ENCODE peak calls at places on chromosomes 13 and 19, in five cellular contexts. N, S, K, Q and F are unnamed samples.

GRCh38 chr13:96036515-96036914 is 16.7 kb downstream of the UGGT2 start:
- DNase-seq in S (no peak), Q (no peak), N (no peak), K (no peak), F (no peak)

GRCh38 chr19:32691291-32691951 is at the start of gene NUDT19:
- DNase-seq in K (peak), N (peak), Q (peak), S (peak), F (peak)

GRCh38 chr19:29269641-29270040 is 56.7 kb upstream of the UQCRFS1 start:
- DNase-seq in S (no peak), N (no peak), Q (no peak), K (no peak), F (no peak)

GRCh38 chr13:111302045-111302722 is 18.3 kb upstream of the TEX29 start:
- DNase-seq in K (no peak), Q (no peak), N (no peak), S (no peak), F (no peak)

GRCh38 chr19:43464089-43464775 is 1.2 kb downstream of the LYPD3 start:
- DNase-seq in S (peak), Q (no peak), K (no peak), N (no peak), F (peak)

GRCh38 chr13:63370101-63370500 is 1954.5 kb upstream of the PCDH20 start:
- DNase-seq in N (no peak), S (no peak), K (no peak), Q (no peak), F (no peak)

GRCh38 chr13:78660130-78660857 is 1.3 kb upstream of the OBI1 start:
- DNase-seq in K (no peak), Q (peak), S (no peak), N (no peak), F (peak)

GRCh38 chr13:74104661-74105275 is 29.4 kb downstream of the KLF12 start:
- DNase-seq in Q (no peak), N (no peak), K (no peak), S (no peak), F (no peak)

GRCh38 chr13:72023895-72024294 is 156.9 kb upstream of the DACH1 start:
- DNase-seq in N (no peak), S (no peak), Q (no peak), K (no peak), F (no peak)

GRCh38 chr13:96984061-96984508 is 10.2 kb downstream of the OXGR1 start:
- DNase-seq in S (peak), K (no peak), N (no peak), Q (peak), F (no peak)

GRCh38 chr19:35015576-35016351 is 14.5 kb upstream of the SCN1B start:
- DNase-seq in K (no peak), S (no peak), Q (peak), N (peak), F (no peak)

GRCh38 chr13:98004107-98004506 is 50.6 kb downstream of the IPO5 start:
- DNase-seq in S (no peak), Q (peak), N (peak), K (no peak), F (no peak)

GRCh38 chr19:1650627-1651009 is 1.8 kb downstream of the TCF3 start:
- DNase-seq in Q (no peak), N (peak), S (no peak), K (peak), F (no peak)

GRCh38 chr19:873084-874019 is 13.9 kb downstream of the CFD start:
- DNase-seq in Q (peak), K (peak), S (no peak), N (peak), F (no peak)

GRCh38 chr13:40230833-40231266 is 435.6 kb downstream of the FOXO1 start:
- DNase-seq in Q (peak), K (peak), S (no peak), N (no peak), F (no peak)

GRCh38 chr13:76939215-76939614 is 9.1 kb upstream of the ACOD1 start:
- DNase-seq in S (no peak), N (peak), K (no peak), Q (peak), F (no peak)

GRCh38 chr19:29547981-29548380 is 22.2 kb downstream of the VSTM2B start:
- DNase-seq in Q (no peak), N (no peak), S (no peak), K (no peak), F (no peak)

GRCh38 chr13:94713556-94714182 is 1.3 kb upstream of the SOX21 start:
- DNase-seq in K (no peak), Q (no peak), S (no peak), N (no peak), F (no peak)

GRCh38 chr13:30797847-30798246 is 62.5 kb downstream of the ALOX5AP start:
- DNase-seq in S (no peak), K (no peak), N (no peak), Q (no peak), F (no peak)

GRCh38 chr19:35468637-35469036 is 20.6 kb downstream of the FFAR2 start:
- DNase-seq in Q (peak), N (no peak), K (peak), S (peak), F (peak)

GRCh38 chr13:50598338-50598737 is 245.2 kb downstream of the DLEU7 start:
- DNase-seq in N (no peak), K (no peak), Q (no peak), S (no peak), F (no peak)

GRCh38 chr19:1651061-1651547 is 1.3 kb downstream of the TCF3 start:
- DNase-seq in S (peak), K (peak), Q (peak), N (peak), F (peak)

GRCh38 chr13:77896536-77896935 is 22.1 kb downstream of the EDNRB start:
- DNase-seq in S (no peak), Q (peak), K (no peak), N (peak), F (no peak)

GRCh38 chr19:44643605-44644390 is at the start of gene PVR:
- DNase-seq in Q (peak), S (peak), K (peak), N (peak), F (peak)

GRCh38 chr13:67367385-67367784 is 137.2 kb upstream of the PCDH9 start:
- DNase-seq in S (no peak), N (no peak), K (no peak), Q (no peak), F (no peak)

GRCh38 chr13:91045351-91046034 is 302.0 kb upstream of the MIR17HG start:
- DNase-seq in N (no peak), S (no peak), Q (no peak), K (peak), F (no peak)

GRCh38 chr13:113150545-113151365 is 7.7 kb upstream of the PROZ start:
- DNase-seq in K (no peak), Q (no peak), N (no peak), S (no peak), F (no peak)

GRCh38 chr13:106306748-106307277 is 228.6 kb downstream of the EFNB2 start:
- DNase-seq in K (no peak), Q (no peak), N (no peak), S (no peak), F (no peak)

GRCh38 chr19:55101261-55101660 is 16.2 kb downstream of the PPP1R12C start:
- DNase-seq in S (no peak), N (no peak), Q (no peak), K (no peak), F (no peak)

GRCh38 chr13:64912141-64912540 is 2318.0 kb downstream of the PCDH9 start:
- DNase-seq in S (no peak), K (no peak), N (peak), Q (peak), F (no peak)

GRCh38 chr13:98202026-98202425 is 25.0 kb upstream of the RNF113B start:
- DNase-seq in N (no peak), K (peak), Q (no peak), S (no peak), F (no peak)

GRCh38 chr19:17510220-17510993 is 1.0 kb upstream of the PGLS start:
- DNase-seq in K (peak), N (no peak), Q (no peak), S (no peak), F (no peak)

GRCh38 chr19:49057636-49058234 is at the start of gene CGB7:
- DNase-seq in S (peak), N (peak), K (no peak), Q (peak), F (no peak)

GRCh38 chr19:49061000-49061399 is 3.5 kb upstream of the CGB7 start:
- DNase-seq in S (no peak), K (no peak), N (no peak), Q (no peak), F (no peak)

GRCh38 chr19:49059056-49059455 is 1.5 kb upstream of the CGB7 start:
- DNase-seq in N (no peak), K (no peak), S (no peak), Q (no peak), F (no peak)

GRCh38 chr19:49058592-49058991 is 1.0 kb upstream of the CGB7 start:
- DNase-seq in Q (peak), S (no peak), K (no peak), N (peak), F (no peak)

DNA sequence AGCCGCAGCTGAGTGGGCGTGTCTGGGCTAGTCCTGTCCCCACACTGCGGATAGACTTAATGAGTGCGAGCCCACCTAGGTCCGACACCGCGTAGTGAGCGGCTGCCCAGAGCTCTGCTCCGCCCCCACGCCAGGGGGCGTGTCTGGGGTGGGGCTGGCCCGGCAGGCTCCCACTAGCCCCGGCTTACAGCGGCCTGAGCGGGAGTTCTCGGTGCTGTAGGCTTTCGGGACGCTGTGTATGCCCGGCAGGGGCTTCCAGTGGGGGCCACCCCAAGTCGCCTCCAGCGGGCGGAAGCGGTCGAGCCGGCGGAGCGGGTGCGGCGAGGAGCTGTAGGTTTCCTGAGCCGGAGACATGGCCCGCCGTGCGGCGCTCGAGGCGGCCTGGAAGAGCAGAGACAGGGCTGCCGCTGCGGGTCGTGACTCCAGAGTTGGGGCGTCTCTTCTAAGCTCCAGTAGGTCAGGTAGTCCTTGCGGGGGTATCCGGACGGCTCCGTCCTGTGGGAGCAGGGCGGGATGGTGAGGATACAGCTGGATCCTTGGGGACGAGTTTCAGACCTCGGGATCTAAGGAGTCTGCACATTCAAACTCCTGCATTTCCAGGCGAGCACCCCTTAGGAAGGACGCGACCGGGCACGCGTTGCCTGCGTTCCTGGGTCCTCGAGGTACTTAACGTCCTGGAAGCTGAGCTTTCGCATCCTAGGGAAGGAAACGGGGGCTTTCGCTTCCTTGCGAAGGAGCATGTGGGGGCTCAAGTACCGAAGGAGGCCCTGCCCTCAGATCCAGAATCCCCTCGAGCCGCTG is 1.2 kb downstream of the CGB7 start:
- DNase-seq in K (peak), S (peak), Q (peak), N (peak), F (peak)
- TF ChIP-seq CTCF in K (peak), S (peak), Q (no peak), N (peak), F (no peak)

GRCh38 chr19:5030822-5031221 is 61.9 kb downstream of the KDM4B start:
- DNase-seq in S (no peak), N (no peak), Q (no peak), K (no peak), F (no peak)

GRCh38 chr19:5031231-5032100 is 62.6 kb downstream of the KDM4B start:
- DNase-seq in Q (peak), K (peak), S (peak), N (peak), F (peak)

GRCh38 chr19:5030136-5030820 is 61.4 kb downstream of the KDM4B start:
- DNase-seq in K (no peak), S (no peak), N (no peak), Q (no peak), F (no peak)

GRCh38 chr19:5035105-5035761 is 66.3 kb downstream of the KDM4B start:
- DNase-seq in K (no peak), S (no peak), N (no peak), Q (no peak), F (no peak)

DNA sequence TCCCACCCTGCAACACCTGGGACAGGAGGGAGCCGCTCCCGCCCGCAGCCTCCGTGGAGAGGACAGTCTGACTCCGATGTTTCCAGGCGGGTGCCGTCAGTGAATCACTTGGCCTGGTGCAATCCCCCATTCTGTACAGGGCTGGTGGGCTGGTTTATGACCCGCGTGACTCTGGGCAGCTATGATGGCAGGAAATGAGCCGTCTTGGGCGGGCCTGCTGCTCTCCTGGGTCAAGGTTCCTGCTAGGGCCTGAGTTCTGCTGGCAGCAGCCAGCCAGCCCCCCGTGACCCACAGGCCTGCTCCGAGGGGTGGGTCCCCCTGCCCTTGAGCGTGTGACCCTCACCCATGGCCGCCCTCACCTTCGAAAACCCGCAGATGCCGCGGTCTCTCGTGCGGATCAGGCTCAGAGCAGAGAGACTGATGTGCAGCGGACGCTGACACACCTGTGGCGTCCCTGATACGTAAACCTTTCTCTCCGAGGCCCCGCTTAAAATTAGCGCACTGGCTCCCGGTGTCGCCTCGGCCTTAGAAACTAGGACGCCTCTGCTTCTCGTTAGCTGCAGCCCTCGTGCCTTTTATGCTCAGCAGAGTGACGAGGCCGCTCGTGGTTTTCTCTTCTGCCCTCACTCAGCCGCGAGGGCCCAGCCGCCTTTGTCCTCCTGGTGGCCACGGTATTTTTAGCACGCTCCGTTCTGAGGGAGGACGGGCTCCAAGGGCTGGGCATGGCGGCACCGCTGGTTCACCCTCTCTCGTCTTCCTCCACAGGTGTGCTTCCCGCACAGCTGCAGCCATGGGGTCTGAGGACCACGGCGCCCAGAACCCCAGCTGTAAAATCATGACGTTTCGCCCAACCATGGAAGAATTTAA is 63.4 kb downstream of the KDM4B start:
- DNase-seq in S (no peak), N (no peak), Q (peak), K (no peak), F (no peak)
- TF ChIP-seq CTCF in S (peak), N (no peak), Q (no peak), K (no peak), F (no peak)

GRCh38 chr13:92074658-92075057 is 676.2 kb downstream of the GPC5 start:
- DNase-seq in Q (no peak), S (no peak), K (peak), N (no peak), F (no peak)
- TF ChIP-seq CTCF in Q (no peak), S (no peak), K (peak), N (no peak), F (no peak)

DNA sequence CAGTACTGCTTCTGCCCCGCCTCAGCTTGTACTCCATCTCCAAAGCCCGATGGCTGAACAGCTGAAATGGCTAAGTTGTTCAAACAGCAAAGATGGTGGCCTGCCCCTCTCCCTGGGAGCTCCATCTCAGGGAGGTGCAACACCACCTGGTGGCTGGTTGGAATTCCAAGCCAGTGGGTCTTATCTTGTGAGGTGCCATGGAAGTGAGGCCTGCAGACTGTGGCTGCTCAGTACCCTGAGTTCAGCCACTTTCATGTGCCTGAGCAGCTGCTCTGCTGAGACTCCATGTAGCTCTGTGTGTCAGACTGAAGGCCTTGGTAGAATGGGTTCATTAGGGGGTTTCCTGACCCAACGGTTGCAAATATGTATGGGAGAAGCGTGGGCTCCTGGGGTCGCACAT is 67.3 kb upstream of the SPRY2 start:
- DNase-seq in N (no peak), K (peak), Q (no peak), S (no peak), F (no peak)
- TF ChIP-seq CTCF in N (no peak), K (no peak), Q (no peak), S (no peak), F (no peak)